ENCODE peak calls at places on chromosomes 5 and 9, in four cellular contexts. One of them, this sample, is unnamed.

GRCh38 chr5:93573627-93573974 is 7.4 kb downstream of the NR2F1-AS1 start:
- DNase-seq in GM12865: no peak
- DNase-seq in fibroblast of mammary gland: no peak
- DNase-seq in BE2C: no peak
- DNase-seq in this sample: no peak

GRCh38 chr9:104092192-104092591 is 1.9 kb upstream of the SMC2 start:
- DNase-seq in fibroblast of mammary gland: no peak
- DNase-seq in BE2C: no peak
- DNase-seq in GM12865: no peak
- DNase-seq in this sample: no peak

GRCh38 chr5:115351356-115352195 is 55.1 kb upstream of the CCDC112 start:
- DNase-seq in GM12865: peak
- DNase-seq in BE2C: no peak
- DNase-seq in fibroblast of mammary gland: peak
- DNase-seq in this sample: no peak

GRCh38 chr5:177445052-177446016 is 1.3 kb upstream of the PRR7 start:
- DNase-seq in GM12865: peak
- DNase-seq in fibroblast of mammary gland: no peak
- DNase-seq in BE2C: no peak
- DNase-seq in this sample: no peak

GRCh38 chr9:134445000-134445399 is 118.7 kb downstream of the RXRA start:
- DNase-seq in GM12865: no peak
- DNase-seq in fibroblast of mammary gland: no peak
- DNase-seq in BE2C: no peak
- DNase-seq in this sample: no peak

GRCh38 chr5:8458038-8458383 is 589.1 kb downstream of the MTRR start:
- DNase-seq in BE2C: peak
- DNase-seq in GM12865: no peak
- DNase-seq in fibroblast of mammary gland: peak
- DNase-seq in this sample: no peak

GRCh38 chr5:168916852-168917251 is 337.7 kb upstream of the PANK3 start:
- DNase-seq in GM12865: no peak
- DNase-seq in BE2C: no peak
- DNase-seq in fibroblast of mammary gland: peak
- DNase-seq in this sample: no peak

GRCh38 chr5:83632874-83633273 is 87.8 kb downstream of the HAPLN1 start:
- DNase-seq in GM12865: no peak
- DNase-seq in fibroblast of mammary gland: peak
- DNase-seq in BE2C: no peak
- DNase-seq in this sample: peak

GRCh38 chr5:72065751-72066255 is 41.5 kb upstream of the MAP1B start:
- DNase-seq in BE2C: peak
- DNase-seq in GM12865: no peak
- DNase-seq in fibroblast of mammary gland: no peak
- DNase-seq in this sample: no peak

GRCh38 chr5:72018158-72018803 is 89.0 kb upstream of the MAP1B start:
- DNase-seq in GM12865: peak
- DNase-seq in fibroblast of mammary gland: peak
- DNase-seq in BE2C: peak
- DNase-seq in this sample: peak

GRCh38 chr9:107219486-107219853 is 63.6 kb upstream of the RAD23B start:
- DNase-seq in BE2C: peak
- DNase-seq in fibroblast of mammary gland: no peak
- DNase-seq in GM12865: peak
- DNase-seq in this sample: no peak

GRCh38 chr9:123865226-123865625 is 64.7 kb downstream of the DENND1A start:
- DNase-seq in GM12865: no peak
- DNase-seq in BE2C: no peak
- DNase-seq in fibroblast of mammary gland: no peak
- DNase-seq in this sample: no peak

GRCh38 chr5:121489972-121490371 is 361.7 kb upstream of the FTMT start:
- DNase-seq in fibroblast of mammary gland: no peak
- DNase-seq in BE2C: no peak
- DNase-seq in GM12865: no peak
- DNase-seq in this sample: no peak

GRCh38 chr5:29758986-29759421 is 1434.5 kb upstream of the CDH6 start:
- DNase-seq in BE2C: no peak
- DNase-seq in GM12865: no peak
- DNase-seq in fibroblast of mammary gland: no peak
- DNase-seq in this sample: no peak

GRCh38 chr9:79256691-79257213 is 315.0 kb upstream of the TLE4 start:
- DNase-seq in BE2C: peak
- DNase-seq in fibroblast of mammary gland: peak
- DNase-seq in GM12865: no peak
- DNase-seq in this sample: peak

GRCh38 chr9:133464638-133465037 is 4.9 kb downstream of the CACFD1 start:
- DNase-seq in fibroblast of mammary gland: no peak
- DNase-seq in BE2C: no peak
- DNase-seq in GM12865: no peak
- DNase-seq in this sample: no peak

GRCh38 chr5:153211052-153211451 is 279.4 kb upstream of the GRIA1 start:
- DNase-seq in BE2C: no peak
- DNase-seq in fibroblast of mammary gland: no peak
- DNase-seq in GM12865: no peak
- DNase-seq in this sample: no peak

GRCh38 chr5:37772255-37772654 is 67.6 kb downstream of the GDNF start:
- DNase-seq in BE2C: no peak
- DNase-seq in GM12865: no peak
- DNase-seq in fibroblast of mammary gland: no peak
- DNase-seq in this sample: no peak

GRCh38 chr5:150487199-150488061 is 20.5 kb upstream of the NDST1 start:
- DNase-seq in fibroblast of mammary gland: peak
- DNase-seq in GM12865: peak
- DNase-seq in BE2C: peak
- DNase-seq in this sample: no peak
- TF ChIP-seq CTCF in fibroblast of mammary gland: peak
- TF ChIP-seq CTCF in GM12865: peak
- TF ChIP-seq CTCF in BE2C: peak
- TF ChIP-seq CTCF in this sample: no peak

GRCh38 chr5:81297531-81297930 is 3.9 kb upstream of the ZCCHC9 start:
- DNase-seq in BE2C: no peak
- DNase-seq in fibroblast of mammary gland: no peak
- DNase-seq in GM12865: no peak
- DNase-seq in this sample: no peak

GRCh38 chr5:81303563-81303962 is 2.2 kb downstream of the ZCCHC9 start:
- DNase-seq in fibroblast of mammary gland: peak
- DNase-seq in GM12865: no peak
- DNase-seq in BE2C: no peak
- DNase-seq in this sample: peak

GRCh38 chr5:81305783-81306182 is 4.4 kb downstream of the ZCCHC9 start:
- DNase-seq in BE2C: no peak
- DNase-seq in fibroblast of mammary gland: no peak
- DNase-seq in GM12865: no peak
- DNase-seq in this sample: no peak

GRCh38 chr5:81301221-81302015 is at the start of gene ZCCHC9:
- DNase-seq in GM12865: peak
- DNase-seq in fibroblast of mammary gland: peak
- DNase-seq in BE2C: peak
- DNase-seq in this sample: peak

GRCh38 chr5:81302596-81302995 is 1.2 kb downstream of the ZCCHC9 start:
- DNase-seq in BE2C: no peak
- DNase-seq in fibroblast of mammary gland: peak
- DNase-seq in GM12865: no peak
- DNase-seq in this sample: no peak
- H3K4me3 ChIP-seq in BE2C: peak
- H3K4me3 ChIP-seq in fibroblast of mammary gland: peak
- H3K4me3 ChIP-seq in GM12865: no peak
- H3K4me3 ChIP-seq in this sample: peak

GRCh38 chr5:132265336-132266030 is 8.0 kb downstream of the PDLIM4 start:
- DNase-seq in GM12865: no peak
- DNase-seq in BE2C: no peak
- DNase-seq in fibroblast of mammary gland: peak
- DNase-seq in this sample: peak

GRCh38 chr5:132264546-132265335 is 7.2 kb downstream of the PDLIM4 start:
- DNase-seq in BE2C: no peak
- DNase-seq in GM12865: no peak
- DNase-seq in fibroblast of mammary gland: no peak
- DNase-seq in this sample: no peak

GRCh38 chr5:132262882-132263547 is 5.5 kb downstream of the PDLIM4 start:
- DNase-seq in GM12865: no peak
- DNase-seq in fibroblast of mammary gland: no peak
- DNase-seq in BE2C: no peak
- DNase-seq in this sample: no peak

GRCh38 chr5:132261881-132262845 is 4.7 kb downstream of the PDLIM4 start:
- DNase-seq in BE2C: no peak
- DNase-seq in fibroblast of mammary gland: no peak
- DNase-seq in GM12865: no peak
- DNase-seq in this sample: no peak

GRCh38 chr5:132263548-132264261 is 6.2 kb downstream of the PDLIM4 start:
- DNase-seq in fibroblast of mammary gland: peak
- DNase-seq in GM12865: no peak
- DNase-seq in BE2C: no peak
- DNase-seq in this sample: peak
- TF ChIP-seq CTCF in fibroblast of mammary gland: peak
- TF ChIP-seq CTCF in GM12865: no peak
- TF ChIP-seq CTCF in BE2C: no peak
- TF ChIP-seq CTCF in this sample: peak

GRCh38 chr5:179802207-179802883 is 4.3 kb downstream of the MGAT4B start:
- DNase-seq in fibroblast of mammary gland: no peak
- DNase-seq in GM12865: no peak
- DNase-seq in BE2C: no peak
- DNase-seq in this sample: no peak

GRCh38 chr5:179804599-179804947 is 2.1 kb downstream of the MGAT4B start:
- DNase-seq in GM12865: no peak
- DNase-seq in fibroblast of mammary gland: no peak
- DNase-seq in BE2C: no peak
- DNase-seq in this sample: no peak

GRCh38 chr5:179802950-179803562 is 3.6 kb downstream of the MGAT4B start:
- DNase-seq in GM12865: no peak
- DNase-seq in fibroblast of mammary gland: no peak
- DNase-seq in BE2C: no peak
- DNase-seq in this sample: no peak

GRCh38 chr5:179805070-179805528 is 1.6 kb downstream of the MGAT4B start:
- DNase-seq in GM12865: no peak
- DNase-seq in BE2C: no peak
- DNase-seq in fibroblast of mammary gland: no peak
- DNase-seq in this sample: no peak

DNA sequence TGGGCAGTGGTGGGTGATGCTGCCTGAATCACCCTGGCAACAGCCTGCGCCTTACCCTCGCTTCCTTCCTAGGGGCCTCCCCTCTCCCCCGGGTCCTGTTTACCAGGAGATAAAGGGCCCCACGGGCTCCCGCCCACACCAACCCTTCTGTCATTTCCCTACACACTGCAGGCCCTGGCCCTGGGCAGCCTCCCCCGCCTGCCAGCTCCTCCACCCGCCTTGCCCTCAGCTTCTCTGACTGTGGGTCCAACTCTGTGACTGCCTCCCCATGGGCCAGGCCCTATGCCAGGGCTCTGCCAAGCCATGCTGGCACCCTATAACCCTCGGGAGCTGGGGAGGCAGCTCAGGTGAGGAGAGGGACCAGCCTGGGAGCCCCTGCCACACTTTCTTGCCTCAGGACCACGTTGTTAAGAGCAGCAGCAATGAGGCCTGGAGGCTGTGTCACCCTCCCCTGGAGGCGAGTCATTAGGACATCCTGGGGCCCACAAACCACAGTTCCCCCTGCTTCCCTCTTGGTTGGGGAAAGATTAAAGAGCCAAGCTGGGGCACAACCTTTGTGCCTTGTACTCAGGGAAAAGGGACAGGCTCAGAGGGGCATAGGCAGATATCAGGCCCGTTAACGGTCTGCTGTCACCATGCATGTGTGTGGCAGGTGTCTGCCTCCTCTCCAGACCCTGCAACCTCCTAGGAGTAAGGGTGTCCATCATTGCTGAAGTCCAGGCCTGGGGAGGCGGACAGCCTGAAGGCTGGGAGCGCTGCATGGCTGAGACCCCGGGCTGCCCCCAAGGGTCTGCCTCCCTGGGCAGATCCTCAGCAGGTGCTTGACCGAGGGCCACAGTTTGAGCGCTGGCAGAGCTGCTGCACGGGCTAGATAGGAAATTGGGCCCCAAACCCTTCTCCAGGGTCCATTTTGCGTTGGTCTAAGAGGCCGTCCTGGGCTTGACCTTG is 2.7 kb downstream of the MGAT4B start:
- DNase-seq in fibroblast of mammary gland: peak
- DNase-seq in BE2C: no peak
- DNase-seq in GM12865: no peak
- DNase-seq in this sample: no peak
- H3K4me3 ChIP-seq in fibroblast of mammary gland: no peak
- H3K4me3 ChIP-seq in BE2C: no peak
- H3K4me3 ChIP-seq in GM12865: no peak
- H3K4me3 ChIP-seq in this sample: peak

DNA sequence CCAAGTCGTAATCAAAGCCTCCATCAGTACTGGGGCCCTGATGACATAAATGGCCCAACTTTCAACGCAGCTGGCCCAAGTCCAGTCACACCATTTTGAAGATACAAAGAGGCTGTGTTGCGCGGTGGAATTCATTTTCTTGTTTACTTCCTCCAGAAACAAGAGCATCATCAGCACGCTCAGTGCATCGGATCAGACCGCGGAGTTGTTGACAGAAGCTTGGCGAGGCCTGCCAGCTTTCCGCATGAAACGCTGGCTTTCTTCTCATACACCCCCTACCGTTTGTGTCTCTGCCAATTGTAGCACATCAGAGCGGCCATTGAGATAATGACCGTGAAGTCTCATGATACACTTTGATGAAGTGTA is 101.7 kb upstream of the SPATA31D4 start:
- DNase-seq in BE2C: no peak
- DNase-seq in fibroblast of mammary gland: peak
- DNase-seq in GM12865: no peak
- DNase-seq in this sample: no peak
- TF ChIP-seq CTCF in BE2C: no peak
- TF ChIP-seq CTCF in fibroblast of mammary gland: no peak
- TF ChIP-seq CTCF in GM12865: no peak
- TF ChIP-seq CTCF in this sample: no peak

GRCh38 chr9:33139421-33140228 is 27.5 kb downstream of the B4GALT1 start:
- DNase-seq in BE2C: peak
- DNase-seq in GM12865: no peak
- DNase-seq in fibroblast of mammary gland: peak
- DNase-seq in this sample: peak

GRCh38 chr9:33143241-33143642 is 23.9 kb downstream of the B4GALT1 start:
- DNase-seq in fibroblast of mammary gland: peak
- DNase-seq in BE2C: no peak
- DNase-seq in GM12865: peak
- DNase-seq in this sample: no peak

GRCh38 chr9:33138768-33139167 is 28.4 kb downstream of the B4GALT1 start:
- DNase-seq in BE2C: no peak
- DNase-seq in GM12865: no peak
- DNase-seq in fibroblast of mammary gland: no peak
- DNase-seq in this sample: no peak

GRCh38 chr9:33140406-33141360 is 26.5 kb downstream of the B4GALT1 start:
- DNase-seq in GM12865: peak
- DNase-seq in BE2C: no peak
- DNase-seq in fibroblast of mammary gland: no peak
- DNase-seq in this sample: no peak

DNA sequence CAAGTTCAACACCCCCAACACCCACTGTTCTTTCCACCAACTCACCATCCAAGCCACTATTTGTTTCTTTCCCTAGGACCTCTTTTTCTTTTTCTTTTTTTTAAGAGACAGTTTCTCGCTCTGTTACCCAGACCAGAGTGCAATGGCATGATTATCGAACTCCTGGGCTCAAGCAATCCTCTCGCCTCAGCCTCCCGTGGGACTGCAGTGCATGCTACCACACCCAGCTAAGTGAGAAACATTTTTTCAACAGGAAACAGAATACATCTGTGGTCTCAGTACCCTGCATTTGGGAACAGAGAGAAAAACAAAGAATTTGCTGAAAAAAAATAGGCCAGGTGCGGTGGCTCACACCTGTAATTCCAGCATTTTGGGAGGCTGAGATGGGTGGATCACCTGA is 24.6 kb downstream of the B4GALT1 start:
- DNase-seq in GM12865: peak
- DNase-seq in fibroblast of mammary gland: no peak
- DNase-seq in BE2C: no peak
- DNase-seq in this sample: no peak
- H3K4me3 ChIP-seq in GM12865: peak
- H3K4me3 ChIP-seq in fibroblast of mammary gland: no peak
- H3K4me3 ChIP-seq in BE2C: no peak
- H3K4me3 ChIP-seq in this sample: no peak